ENCODE peak calls at places on chromosome 4, in six cellular contexts. B, G, Q, D, A and K are unnamed samples.

GRCh38 chr4:139655116-139655515 is 10.5 kb upstream of the MGST2 start:
- DNase-seq in Q (no peak), D (no peak), B (no peak), A (no peak), G (no peak), K (no peak)

GRCh38 chr4:138845051-138845450 is 170.5 kb upstream of the NOCT start:
- DNase-seq in D (no peak), B (no peak), Q (no peak), A (no peak), G (no peak), K (no peak)

GRCh38 chr4:165384608-165385007 is 5.8 kb downstream of the CPE start:
- DNase-seq in Q (no peak), B (no peak), A (peak; percentile 25), D (no peak), G (no peak), K (peak; percentile 50)

GRCh38 chr4:38674206-38675144 is 10.5 kb downstream of the KLF3 start:
- DNase-seq in B (no peak), A (no peak), G (no peak), Q (no peak), D (no peak), K (no peak)

GRCh38 chr4:103482471-103482870 is 237.3 kb downstream of the TACR3 start:
- DNase-seq in A (no peak), D (no peak), G (no peak), B (no peak), Q (no peak), K (no peak)

GRCh38 chr4:173494013-173494970 is 35.7 kb downstream of the HAND2 start:
- DNase-seq in Q (peak; percentile 43), G (no peak), B (no peak), D (no peak), A (peak; percentile 8), K (no peak)

GRCh38 chr4:98148856-98149255 is 5.6 kb upstream of the STPG2 start:
- DNase-seq in B (no peak), G (no peak), A (peak; percentile 0), D (no peak), Q (no peak), K (no peak)

GRCh38 chr4:41815478-41815877 is 67.0 kb upstream of the PHOX2B start:
- DNase-seq in D (no peak), G (no peak), B (no peak), A (no peak), Q (no peak), K (no peak)

GRCh38 chr4:173413043-173413442 is 14.1 kb upstream of the SCRG1 start:
- DNase-seq in B (no peak), D (no peak), A (no peak), G (no peak), Q (no peak), K (no peak)